ENCODE peak calls at places on chromosomes 16 and 17, in ten cellular contexts. One of them, this sample, is unnamed.

GRCh38 chr17:75875940-75876189 is 2.5 kb downstream of the TRIM47 start:
- DNase-seq in left ventricle myocardium inferior: no peak
- DNase-seq in H54: peak
- DNase-seq in breast epithelium: peak
- DNase-seq in transverse colon: no peak
- DNase-seq in stimulated activated CD8-positive, alpha-beta memory T cell treated with anti-CD3 and anti-CD28 coated beads, Interleukin-4, amount 100 ng/mL, for 1 hour: no peak
- DNase-seq in amniotic stem cell: no peak
- DNase-seq in AG08396: no peak
- DNase-seq in fibroblast of mammary gland: no peak
- DNase-seq in SW480: no peak
- DNase-seq in this sample: no peak

GRCh38 chr16:56505174-56505573 is 14.7 kb downstream of the BBS2 start:
- DNase-seq in amniotic stem cell: no peak
- DNase-seq in SW480: no peak
- DNase-seq in fibroblast of mammary gland: no peak
- DNase-seq in breast epithelium: no peak
- DNase-seq in left ventricle myocardium inferior: no peak
- DNase-seq in transverse colon: no peak
- DNase-seq in AG08396: no peak
- DNase-seq in stimulated activated CD8-positive, alpha-beta memory T cell treated with anti-CD3 and anti-CD28 coated beads, Interleukin-4, amount 100 ng/mL, for 1 hour: no peak
- DNase-seq in H54: no peak
- DNase-seq in this sample: no peak

GRCh38 chr16:610513-611381 is 20.0 kb upstream of the WFIKKN1 start:
- DNase-seq in left ventricle myocardium inferior: no peak
- DNase-seq in transverse colon: peak
- DNase-seq in breast epithelium: no peak
- DNase-seq in amniotic stem cell: no peak
- DNase-seq in AG08396: peak
- DNase-seq in H54: no peak
- DNase-seq in SW480: no peak
- DNase-seq in fibroblast of mammary gland: peak
- DNase-seq in stimulated activated CD8-positive, alpha-beta memory T cell treated with anti-CD3 and anti-CD28 coated beads, Interleukin-4, amount 100 ng/mL, for 1 hour: no peak
- DNase-seq in this sample: peak

GRCh38 chr16:71927383-71927782 is 32.1 kb downstream of the IST1 start:
- DNase-seq in breast epithelium: peak
- DNase-seq in left ventricle myocardium inferior: peak
- DNase-seq in transverse colon: peak
- DNase-seq in amniotic stem cell: peak
- DNase-seq in stimulated activated CD8-positive, alpha-beta memory T cell treated with anti-CD3 and anti-CD28 coated beads, Interleukin-4, amount 100 ng/mL, for 1 hour: no peak
- DNase-seq in H54: peak
- DNase-seq in AG08396: peak
- DNase-seq in fibroblast of mammary gland: peak
- DNase-seq in SW480: peak
- DNase-seq in this sample: no peak

GRCh38 chr17:27559996-27560481 is 70.9 kb upstream of the LGALS9 start:
- DNase-seq in SW480: no peak
- DNase-seq in H54: no peak
- DNase-seq in left ventricle myocardium inferior: peak
- DNase-seq in AG08396: peak
- DNase-seq in fibroblast of mammary gland: peak
- DNase-seq in transverse colon: peak
- DNase-seq in amniotic stem cell: peak
- DNase-seq in breast epithelium: no peak
- DNase-seq in stimulated activated CD8-positive, alpha-beta memory T cell treated with anti-CD3 and anti-CD28 coated beads, Interleukin-4, amount 100 ng/mL, for 1 hour: no peak
- DNase-seq in this sample: no peak

GRCh38 chr16:2971134-2971984 is 2.2 kb downstream of the PAQR4 start:
- DNase-seq in left ventricle myocardium inferior: no peak
- DNase-seq in amniotic stem cell: no peak
- DNase-seq in stimulated activated CD8-positive, alpha-beta memory T cell treated with anti-CD3 and anti-CD28 coated beads, Interleukin-4, amount 100 ng/mL, for 1 hour: no peak
- DNase-seq in SW480: no peak
- DNase-seq in transverse colon: no peak
- DNase-seq in fibroblast of mammary gland: no peak
- DNase-seq in breast epithelium: no peak
- DNase-seq in AG08396: no peak
- DNase-seq in H54: no peak
- DNase-seq in this sample: no peak

GRCh38 chr16:31148281-31148728 is 1.6 kb downstream of the PRSS36 start:
- DNase-seq in transverse colon: peak
- DNase-seq in breast epithelium: peak
- DNase-seq in stimulated activated CD8-positive, alpha-beta memory T cell treated with anti-CD3 and anti-CD28 coated beads, Interleukin-4, amount 100 ng/mL, for 1 hour: no peak
- DNase-seq in H54: no peak
- DNase-seq in amniotic stem cell: no peak
- DNase-seq in SW480: no peak
- DNase-seq in AG08396: no peak
- DNase-seq in fibroblast of mammary gland: no peak
- DNase-seq in left ventricle myocardium inferior: no peak
- DNase-seq in this sample: peak

GRCh38 chr16:67104061-67104460 is 5.7 kb upstream of the PHAF1 start:
- DNase-seq in fibroblast of mammary gland: peak
- DNase-seq in left ventricle myocardium inferior: no peak
- DNase-seq in SW480: peak
- DNase-seq in H54: no peak
- DNase-seq in AG08396: no peak
- DNase-seq in transverse colon: no peak
- DNase-seq in breast epithelium: no peak
- DNase-seq in stimulated activated CD8-positive, alpha-beta memory T cell treated with anti-CD3 and anti-CD28 coated beads, Interleukin-4, amount 100 ng/mL, for 1 hour: no peak
- DNase-seq in amniotic stem cell: no peak
- DNase-seq in this sample: peak

GRCh38 chr17:41710472-41711090 is 1.6 kb upstream of the GAST start:
- DNase-seq in transverse colon: no peak
- DNase-seq in H54: peak
- DNase-seq in stimulated activated CD8-positive, alpha-beta memory T cell treated with anti-CD3 and anti-CD28 coated beads, Interleukin-4, amount 100 ng/mL, for 1 hour: no peak
- DNase-seq in SW480: no peak
- DNase-seq in fibroblast of mammary gland: peak
- DNase-seq in left ventricle myocardium inferior: no peak
- DNase-seq in breast epithelium: no peak
- DNase-seq in amniotic stem cell: no peak
- DNase-seq in AG08396: no peak
- DNase-seq in this sample: peak

GRCh38 chr17:63622571-63623390 is 564 bp downstream of the MAP3K3 start:
- DNase-seq in SW480: peak
- DNase-seq in fibroblast of mammary gland: peak
- DNase-seq in H54: peak
- DNase-seq in AG08396: peak
- DNase-seq in stimulated activated CD8-positive, alpha-beta memory T cell treated with anti-CD3 and anti-CD28 coated beads, Interleukin-4, amount 100 ng/mL, for 1 hour: peak
- DNase-seq in breast epithelium: peak
- DNase-seq in left ventricle myocardium inferior: peak
- DNase-seq in amniotic stem cell: no peak
- DNase-seq in transverse colon: peak
- DNase-seq in this sample: peak

GRCh38 chr17:60863892-60864673 is 186.4 kb downstream of the BCAS3 start:
- DNase-seq in left ventricle myocardium inferior: no peak
- DNase-seq in amniotic stem cell: no peak
- DNase-seq in SW480: no peak
- DNase-seq in H54: no peak
- DNase-seq in stimulated activated CD8-positive, alpha-beta memory T cell treated with anti-CD3 and anti-CD28 coated beads, Interleukin-4, amount 100 ng/mL, for 1 hour: no peak
- DNase-seq in AG08396: no peak
- DNase-seq in fibroblast of mammary gland: peak
- DNase-seq in transverse colon: no peak
- DNase-seq in breast epithelium: no peak
- DNase-seq in this sample: no peak

GRCh38 chr16:20300312-20301097 is 26.8 kb downstream of the GP2 start:
- DNase-seq in left ventricle myocardium inferior: peak
- DNase-seq in transverse colon: peak
- DNase-seq in fibroblast of mammary gland: peak
- DNase-seq in H54: peak
- DNase-seq in stimulated activated CD8-positive, alpha-beta memory T cell treated with anti-CD3 and anti-CD28 coated beads, Interleukin-4, amount 100 ng/mL, for 1 hour: no peak
- DNase-seq in SW480: peak
- DNase-seq in breast epithelium: no peak
- DNase-seq in amniotic stem cell: no peak
- DNase-seq in AG08396: peak
- DNase-seq in this sample: peak

GRCh38 chr17:3894927-3895343 is 2.1 kb upstream of the CAMKK1 start:
- DNase-seq in amniotic stem cell: peak
- DNase-seq in fibroblast of mammary gland: no peak
- DNase-seq in transverse colon: peak
- DNase-seq in AG08396: no peak
- DNase-seq in breast epithelium: peak
- DNase-seq in stimulated activated CD8-positive, alpha-beta memory T cell treated with anti-CD3 and anti-CD28 coated beads, Interleukin-4, amount 100 ng/mL, for 1 hour: no peak
- DNase-seq in H54: peak
- DNase-seq in left ventricle myocardium inferior: no peak
- DNase-seq in SW480: no peak
- DNase-seq in this sample: no peak

GRCh38 chr17:69505740-69506139 is 91.2 kb downstream of the MAP2K6 start:
- DNase-seq in transverse colon: no peak
- DNase-seq in H54: no peak
- DNase-seq in AG08396: no peak
- DNase-seq in fibroblast of mammary gland: no peak
- DNase-seq in stimulated activated CD8-positive, alpha-beta memory T cell treated with anti-CD3 and anti-CD28 coated beads, Interleukin-4, amount 100 ng/mL, for 1 hour: no peak
- DNase-seq in SW480: no peak
- DNase-seq in amniotic stem cell: no peak
- DNase-seq in left ventricle myocardium inferior: no peak
- DNase-seq in breast epithelium: no peak
- DNase-seq in this sample: no peak

GRCh38 chr16:27486344-27486743 is 63.4 kb downstream of the GTF3C1 start:
- DNase-seq in amniotic stem cell: no peak
- DNase-seq in breast epithelium: no peak
- DNase-seq in transverse colon: no peak
- DNase-seq in AG08396: no peak
- DNase-seq in fibroblast of mammary gland: no peak
- DNase-seq in H54: no peak
- DNase-seq in stimulated activated CD8-positive, alpha-beta memory T cell treated with anti-CD3 and anti-CD28 coated beads, Interleukin-4, amount 100 ng/mL, for 1 hour: no peak
- DNase-seq in left ventricle myocardium inferior: no peak
- DNase-seq in SW480: no peak
- DNase-seq in this sample: no peak

GRCh38 chr17:30336369-30337171 is 2.7 kb upstream of the TMIGD1 start:
- DNase-seq in transverse colon: peak
- DNase-seq in H54: no peak
- DNase-seq in amniotic stem cell: no peak
- DNase-seq in SW480: peak
- DNase-seq in breast epithelium: no peak
- DNase-seq in stimulated activated CD8-positive, alpha-beta memory T cell treated with anti-CD3 and anti-CD28 coated beads, Interleukin-4, amount 100 ng/mL, for 1 hour: no peak
- DNase-seq in AG08396: no peak
- DNase-seq in fibroblast of mammary gland: peak
- DNase-seq in left ventricle myocardium inferior: no peak
- DNase-seq in this sample: peak

This sample was measured in K562.